ENCODE peak calls at places on chromosomes 6 and 20, in ten cellular contexts. E is upper lobe of right lung, X is astrocyte of the spinal cord, B is A549, I is IMR-90, U is hepatocyte, C is brain microvascular endothelial cell, G is cardiac muscle cell, T is GM23338, N is mucosa of descending colon. W is an unnamed sample.

GRCh38 chr20:52941803-52942202 is 30.4 kb upstream of the TSHZ2 start:
- DNase-seq in E (no peak), X (no peak), B (no peak), I (no peak), U (no peak), C (no peak), G (peak), T (no peak), N (no peak), W (peak)

GRCh38 chr6:80227545-80227944 is 121.1 kb downstream of the BCKDHB start:
- DNase-seq in E (no peak), X (no peak), B (no peak), I (no peak), U (no peak), C (no peak), G (no peak), T (no peak), N (no peak), W (no peak)

GRCh38 chr20:12371955-12372354 is 454.3 kb downstream of the BTBD3 start:
- DNase-seq in E (no peak), X (no peak), B (no peak), I (no peak), U (no peak), C (no peak), G (no peak), T (no peak), N (no peak), W (no peak)

GRCh38 chr6:49490633-49491032 is 9.1 kb upstream of the GLYATL3 start:
- DNase-seq in E (no peak), X (no peak), B (no peak), I (no peak), U (no peak), C (no peak), G (no peak), T (no peak), N (no peak), W (no peak)

GRCh38 chr20:18404172-18404571 is 62.7 kb downstream of the DZANK1 start:
- DNase-seq in E (no peak), X (peak), B (no peak), I (no peak), U (no peak), C (no peak), G (no peak), T (no peak), N (no peak), W (peak)

GRCh38 chr20:23670361-23670760 is 18.5 kb downstream of the CST4 start:
- DNase-seq in E (no peak), X (no peak), B (no peak), I (no peak), U (no peak), C (no peak), G (no peak), T (no peak), N (no peak), W (no peak)

GRCh38 chr20:53582574-53583351 is 10.9 kb downstream of the ZNF217 start:
- DNase-seq in E (no peak), X (peak), B (peak), I (peak), U (peak), C (peak), G (peak), T (no peak), N (no peak), W (peak)

GRCh38 chr6:20569000-20569610 is 34.8 kb downstream of the CDKAL1 start:
- DNase-seq in E (no peak), X (peak), B (no peak), I (peak), U (no peak), C (no peak), G (no peak), T (no peak), N (no peak), W (peak)

GRCh38 chr20:21053002-21053762 is 53.0 kb downstream of the LINC00237 start:
- DNase-seq in E (no peak), X (no peak), B (no peak), I (no peak), U (peak), C (no peak), G (no peak), T (peak), N (no peak), W (no peak)

GRCh38 chr20:48926816-48927215 is 5.3 kb downstream of the ARFGEF2 start:
- DNase-seq in E (no peak), X (no peak), B (no peak), I (no peak), U (no peak), C (no peak), G (no peak), T (no peak), N (no peak), W (no peak)

GRCh38 chr6:31058128-31058894 is 48.0 kb downstream of the MUC22 start:
- DNase-seq in E (no peak), X (peak), B (peak), I (peak), U (peak), C (peak), G (peak), T (peak), N (peak), W (peak)

GRCh38 chr6:113010181-113010580 is 663.1 kb downstream of the RFPL4B start:
- DNase-seq in E (no peak), X (no peak), B (no peak), I (no peak), U (no peak), C (no peak), G (no peak), T (no peak), N (no peak), W (no peak)

GRCh38 chr20:17809714-17810631 is 110.2 kb downstream of the BANF2 start:
- DNase-seq in E (no peak), X (no peak), B (no peak), I (peak), U (peak), C (no peak), G (no peak), T (no peak), N (no peak), W (peak)

GRCh38 chr6:33733294-33734007 is 13.3 kb downstream of the IP6K3 start:
- DNase-seq in E (no peak), X (no peak), B (no peak), I (no peak), U (no peak), C (no peak), G (no peak), T (no peak), N (no peak), W (no peak)

GRCh38 chr6:39804666-39805065 is 12.5 kb downstream of the DAAM2 start:
- DNase-seq in E (no peak), X (peak), B (no peak), I (peak), U (peak), C (peak), G (peak), T (no peak), N (no peak), W (peak)

GRCh38 chr6:114080891-114081510 is 110.1 kb upstream of the HDAC2 start:
- DNase-seq in E (no peak), X (no peak), B (no peak), I (no peak), U (no peak), C (no peak), G (peak), T (no peak), N (no peak), W (peak)

GRCh38 chr6:149627672-149628071 is 20.8 kb downstream of the KATNA1 start:
- DNase-seq in E (no peak), X (no peak), B (no peak), I (no peak), U (no peak), C (no peak), G (no peak), T (no peak), N (no peak), W (no peak)

GRCh38 chr20:38387953-38388352 is 41.7 kb downstream of the LBP start:
- DNase-seq in E (no peak), X (no peak), B (no peak), I (no peak), U (no peak), C (no peak), G (no peak), T (peak), N (no peak), W (no peak)

GRCh38 chr20:58137651-58138265 is 90.7 kb downstream of the ANKRD60 start:
- DNase-seq in E (peak), X (no peak), B (no peak), I (no peak), U (no peak), C (no peak), G (no peak), T (no peak), N (no peak), W (no peak)

GRCh38 chr6:133697666-133698065 is 191.2 kb upstream of the TCF21 start:
- DNase-seq in E (no peak), X (peak), B (no peak), I (peak), U (no peak), C (peak), G (no peak), T (no peak), N (no peak), W (peak)

GRCh38 chr20:49712918-49713778 is 530 bp downstream of the B4GALT5 start:
- DNase-seq in E (peak), X (no peak), B (no peak), I (peak), U (peak), C (no peak), G (no peak), T (peak), N (peak), W (no peak)

GRCh38 chr20:313948-314347 is 11.4 kb upstream of the SOX12 start:
- DNase-seq in E (no peak), X (peak), B (peak), I (peak), U (no peak), C (peak), G (no peak), T (no peak), N (no peak), W (peak)

GRCh38 chr20:34891166-34892062 is 15.0 kb downstream of the ACSS2 start:
- DNase-seq in E (no peak), X (peak), B (no peak), I (peak), U (no peak), C (peak), G (peak), T (no peak), N (no peak), W (peak)

GRCh38 chr20:10982692-10983091 is 308.9 kb upstream of the JAG1 start:
- DNase-seq in E (no peak), X (peak), B (peak), I (peak), U (peak), C (peak), G (peak), T (no peak), N (no peak), W (peak)

GRCh38 chr6:139373928-139374356 is 506 bp downstream of the CITED2 start:
- DNase-seq in E (no peak), X (no peak), B (no peak), I (no peak), U (no peak), C (no peak), G (no peak), T (no peak), N (no peak), W (no peak)

GRCh38 chr6:154705471-154706113 is 27.6 kb upstream of the SCAF8 start:
- DNase-seq in E (no peak), X (no peak), B (no peak), I (no peak), U (no peak), C (no peak), G (peak), T (peak), N (no peak), W (no peak)

GRCh38 chr20:16081421-16081820 is 491.8 kb downstream of the KIF16B start:
- DNase-seq in E (no peak), X (no peak), B (no peak), I (no peak), U (no peak), C (no peak), G (no peak), T (no peak), N (no peak), W (no peak)

GRCh38 chr6:136866872-136867416 is 44.6 kb downstream of the PEX7 start:
- DNase-seq in E (no peak), X (no peak), B (no peak), I (peak), U (no peak), C (peak), G (peak), T (no peak), N (no peak), W (peak)

GRCh38 chr6:641225-641985 is 15.5 kb downstream of the HUS1B start:
- DNase-seq in E (no peak), X (no peak), B (no peak), I (no peak), U (no peak), C (no peak), G (no peak), T (peak), N (no peak), W (no peak)

GRCh38 chr6:45450132-45450531 is 72.4 kb upstream of the SUPT3H start:
- DNase-seq in E (no peak), X (no peak), B (no peak), I (no peak), U (no peak), C (no peak), G (no peak), T (no peak), N (no peak), W (no peak)

GRCh38 chr20:47027042-47027441 is 132.4 kb downstream of the EYA2 start:
- DNase-seq in E (no peak), X (no peak), B (no peak), I (no peak), U (no peak), C (no peak), G (no peak), T (no peak), N (no peak), W (peak)
- TF ChIP-seq CTCF in E (no peak), X (no peak), B (no peak), I (no peak), U (no peak), C (no peak), G (no peak), T (no peak), N (no peak), W (no peak)

DNA sequence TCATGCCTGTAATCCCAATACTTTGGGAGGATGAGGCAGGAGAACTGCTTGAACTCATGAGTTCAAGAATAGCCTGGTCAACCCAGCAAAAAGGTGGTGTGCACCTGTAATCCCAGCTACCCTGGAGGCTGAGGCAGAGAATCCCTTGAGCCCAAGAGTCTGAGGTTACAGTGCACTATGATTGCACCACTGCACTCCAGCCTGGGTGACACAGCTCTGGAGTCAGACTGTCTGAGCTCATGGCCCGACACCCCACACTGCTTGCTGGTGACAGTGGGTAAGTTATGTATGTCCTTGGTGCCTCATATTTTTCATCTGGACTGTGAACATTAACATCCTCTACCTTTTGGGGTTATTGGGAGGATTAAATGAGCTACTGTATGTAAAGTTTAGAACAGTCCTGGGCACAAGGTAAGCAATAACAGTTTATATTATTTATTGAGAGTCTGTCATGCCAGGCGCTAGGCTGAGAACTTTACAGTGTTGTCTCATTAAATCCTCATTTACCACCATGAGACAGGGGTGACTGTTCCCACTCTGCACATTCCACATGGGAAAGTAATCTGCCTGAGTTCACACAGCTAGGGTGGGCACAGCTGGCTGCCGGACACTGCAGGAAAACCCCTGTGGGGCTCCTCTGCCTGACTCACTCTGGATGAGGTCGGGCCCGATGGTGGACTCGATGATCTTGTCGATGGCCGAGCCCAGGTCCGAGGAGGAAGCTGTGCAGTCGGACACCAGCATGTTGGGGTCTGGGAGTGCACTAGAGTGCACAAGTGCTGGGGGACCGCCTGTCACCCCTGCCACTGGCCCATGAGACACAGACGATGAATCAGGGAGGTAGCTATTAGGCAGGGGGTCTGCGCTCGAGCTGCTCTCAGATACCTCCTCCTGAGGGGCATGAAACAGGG is 2.9 kb downstream of the ZNF335 start:
- DNase-seq in E (peak), X (peak), B (no peak), I (peak), U (no peak), C (peak), G (no peak), T (no peak), N (no peak), W (peak)
- H3K4me3 ChIP-seq in E (no peak), X (peak), B (no peak), I (no peak), U (no peak), C (peak), G (no peak), T (no peak), N (no peak), W (peak)

GRCh38 chr20:8661229-8662023 is 407.5 kb upstream of the PLCB4 start:
- DNase-seq in E (no peak), X (no peak), B (no peak), I (no peak), U (no peak), C (no peak), G (no peak), T (no peak), N (no peak), W (no peak)

GRCh38 chr20:8662433-8662954 is 406.4 kb upstream of the PLCB4 start:
- DNase-seq in E (no peak), X (no peak), B (no peak), I (no peak), U (no peak), C (no peak), G (no peak), T (no peak), N (no peak), W (no peak)

GRCh38 chr20:8667306-8667705 is 401.6 kb upstream of the PLCB4 start:
- DNase-seq in E (no peak), X (no peak), B (no peak), I (no peak), U (no peak), C (no peak), G (peak), T (no peak), N (no peak), W (no peak)

GRCh38 chr20:8663424-8663823 is 405.5 kb upstream of the PLCB4 start:
- DNase-seq in E (no peak), X (no peak), B (no peak), I (no peak), U (no peak), C (no peak), G (no peak), T (no peak), N (no peak), W (no peak)

GRCh38 chr20:8664778-8665177 is 404.1 kb upstream of the PLCB4 start:
- DNase-seq in E (no peak), X (no peak), B (peak), I (no peak), U (no peak), C (no peak), G (no peak), T (peak), N (no peak), W (no peak)
- TF ChIP-seq CTCF in E (no peak), X (peak), B (peak), I (no peak), U (no peak), C (peak), G (no peak), T (peak), N (no peak), W (no peak)

DNA sequence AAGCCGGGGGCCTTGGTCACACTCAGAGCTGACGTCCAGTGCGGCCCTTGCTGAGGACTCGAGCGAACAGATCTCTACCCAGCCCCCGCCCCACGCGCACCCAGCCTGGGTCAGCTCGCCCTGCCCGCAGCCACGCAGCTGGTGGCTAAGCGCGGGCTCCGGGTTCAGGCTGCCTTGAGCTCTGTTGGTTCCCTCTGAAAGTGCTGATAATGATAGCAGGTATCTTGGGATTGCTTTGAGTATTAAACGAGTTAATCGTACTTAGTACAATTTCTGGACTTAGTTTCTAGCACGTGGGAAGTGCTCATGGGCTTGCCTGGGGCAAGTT is 88.1 kb upstream of the TGM3 start:
- DNase-seq in E (no peak), X (no peak), B (no peak), I (no peak), U (no peak), C (no peak), G (no peak), T (no peak), N (no peak), W (no peak)
- H3K4me3 ChIP-seq in E (peak), X (peak), B (peak), I (peak), U (peak), C (peak), G (peak), T (peak), N (no peak), W (peak)

GRCh38 chr20:62029951-62030350 is 35.7 kb downstream of the TAF4 start:
- DNase-seq in E (no peak), X (no peak), B (no peak), I (no peak), U (no peak), C (no peak), G (no peak), T (no peak), N (no peak), W (no peak)
- TF ChIP-seq CTCF in E (no peak), X (no peak), B (no peak), I (no peak), U (no peak), C (no peak), G (no peak), T (no peak), N (no peak), W (no peak)